ENCODE peak calls at places on chromosome 21, in eight cellular contexts. U is Karpas-422, Z is PC-3, V is mammary epithelial cell, Y is MM.1S, S is astrocyte, B is endothelial cell of umbilical vein, L is IMR-90. R is an unnamed sample.

GRCh38 chr21:25956993-25957714 is 213.4 kb downstream of the APP start:
- DNase-seq in U (no peak), Z (peak; percentile 36), V (peak; percentile 52), Y (no peak), S (peak; percentile 77), B (peak; percentile 64), L (peak; percentile 86), R (no peak)

GRCh38 chr21:28256420-28256831 is 736.3 kb downstream of the LTN1 start:
- DNase-seq in U (no peak), Z (no peak), V (no peak), Y (no peak), S (peak; percentile 63), B (no peak), L (peak; percentile 42), R (no peak)

GRCh38 chr21:34092241-34092921 is 19.0 kb downstream of the MRPS6 start:
- DNase-seq in U (no peak), Z (no peak), V (no peak), Y (no peak), S (no peak), B (peak; percentile 81), L (no peak), R (no peak)

GRCh38 chr21:16137106-16137505 is 407.3 kb downstream of the USP25 start:
- DNase-seq in U (no peak), Z (no peak), V (no peak), Y (no peak), S (peak; percentile 49), B (no peak), L (peak; percentile 8), R (no peak)

GRCh38 chr21:31879251-31879650 is 6.4 kb downstream of the HUNK start:
- DNase-seq in U (peak; percentile 22), Z (no peak), V (no peak), Y (no peak), S (no peak), B (no peak), L (no peak), R (no peak)

GRCh38 chr21:34885636-34886553 is 163.2 kb downstream of the RUNX1 start:
- DNase-seq in U (peak; percentile 59), Z (peak; percentile 42), V (no peak), Y (peak; percentile 47), S (no peak), B (peak; percentile 63), L (no peak), R (no peak)

GRCh38 chr21:17436626-17437111 is 76.2 kb upstream of the CXADR start:
- DNase-seq in U (no peak), Z (no peak), V (no peak), Y (no peak), S (no peak), B (no peak), L (no peak), R (no peak)

GRCh38 chr21:36059823-36060158 is 535 bp downstream of the SETD4 start:
- DNase-seq in U (no peak), Z (no peak), V (no peak), Y (no peak), S (no peak), B (no peak), L (no peak), R (no peak)

DNA sequence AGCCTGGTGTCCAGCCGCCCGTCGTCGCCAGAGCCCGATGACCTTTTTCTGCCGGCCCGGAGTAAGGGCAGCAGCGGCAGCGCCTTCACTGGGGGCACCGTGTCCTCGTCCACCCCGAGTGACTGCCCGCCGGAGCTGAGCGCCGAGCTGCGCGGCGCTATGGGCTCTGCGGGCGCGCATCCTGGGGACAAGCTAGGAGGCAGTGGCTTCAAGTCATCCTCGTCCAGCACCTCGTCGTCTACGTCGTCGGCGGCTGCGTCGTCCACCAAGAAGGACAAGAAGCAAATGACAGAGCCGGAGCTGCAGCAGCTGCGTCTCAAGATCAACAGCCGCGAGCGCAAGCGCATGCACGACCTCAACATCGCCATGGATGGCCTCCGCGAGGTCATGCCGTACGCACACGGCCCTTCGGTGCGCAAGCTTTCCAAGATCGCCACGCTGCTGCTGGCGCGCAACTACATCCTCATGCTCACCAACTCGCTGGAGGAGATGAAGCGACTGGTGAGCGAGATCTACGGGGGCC is 1.2 kb downstream of the OLIG2 start:
- DNase-seq in U (no peak), Z (no peak), V (no peak), Y (no peak), S (peak; percentile 12), B (no peak), L (peak; percentile 12), R (no peak)
- H3K4me3 ChIP-seq in U (no peak overlapping the region), Z (no peak overlapping the region), V (no peak overlapping the region), Y (no peak overlapping the region), S (no peak overlapping the region), B (no peak overlapping the region), L (no peak overlapping the region), R (no peak overlapping the region)

GRCh38 chr21:44557491-44558328 is 885 bp downstream of the KRTAP10-3 start:
- DNase-seq in U (no peak), Z (no peak), V (no peak), Y (no peak), S (no peak), B (no peak), L (no peak), R (no peak)

GRCh38 chr21:44556879-44557278 is 1.7 kb downstream of the KRTAP10-3 start:
- DNase-seq in U (no peak), Z (no peak), V (no peak), Y (no peak), S (no peak), B (no peak), L (no peak), R (no peak)

GRCh38 chr21:44552681-44553080 is 1.4 kb upstream of the KRTAP10-2 start:
- DNase-seq in U (no peak), Z (no peak), V (no peak), Y (no peak), S (no peak), B (no peak), L (no peak), R (no peak)

GRCh38 chr21:44552136-44552535 is 831 bp upstream of the KRTAP10-2 start:
- DNase-seq in U (no peak), Z (no peak), V (no peak), Y (no peak), S (no peak), B (no peak), L (no peak), R (no peak)

DNA sequence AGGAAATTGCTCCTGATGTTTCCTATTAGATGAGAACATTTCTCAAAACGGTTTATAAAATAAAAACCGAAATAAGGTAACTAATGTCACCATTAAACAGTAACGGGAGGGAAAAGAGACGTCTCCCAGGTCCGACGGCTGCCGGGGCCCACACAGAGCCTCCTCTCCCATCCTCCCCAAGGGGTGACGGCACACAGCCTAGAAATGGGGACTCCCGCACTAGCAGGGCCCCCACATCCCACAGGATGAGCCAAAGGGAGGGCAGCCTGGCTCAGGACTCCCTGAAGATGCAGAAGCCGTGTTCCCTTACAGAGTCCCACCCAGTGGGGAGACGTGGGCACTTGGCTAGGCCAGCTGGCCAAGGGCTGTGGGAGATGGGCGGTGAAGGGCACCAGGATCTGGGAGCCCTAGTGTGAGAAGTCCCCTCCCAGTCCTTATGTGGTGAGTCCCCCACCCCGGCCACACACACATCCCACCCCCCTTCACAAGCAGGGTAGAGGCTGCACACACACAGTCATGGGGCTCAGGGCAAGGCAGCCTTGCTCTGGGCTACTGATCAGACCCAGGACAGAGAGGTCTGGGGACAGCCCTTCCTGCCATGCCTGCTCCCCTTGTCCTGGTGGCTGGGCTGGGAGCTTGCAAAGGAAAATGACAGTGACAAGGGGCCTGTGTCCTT is 3.3 kb downstream of the KRTAP10-3 start:
- DNase-seq in U (no peak), Z (no peak), V (no peak), Y (no peak), S (no peak), B (no peak), L (no peak), R (no peak)
- H2AFZ ChIP-seq in U (no peak overlapping the region), Z (no peak overlapping the region), V (no peak overlapping the region), Y (no peak overlapping the region), S (no peak overlapping the region), B (no peak overlapping the region), L (no peak overlapping the region), R (no peak overlapping the region)

GRCh38 chr21:8988696-8989095 is 1532.7 kb upstream of the TPTE start:
- DNase-seq in U (peak; percentile 22), Z (no peak), V (no peak), Y (no peak), S (peak; percentile 42), B (no peak), L (no peak), R (no peak)

GRCh38 chr21:8990326-8991087 is 1530.9 kb upstream of the TPTE start:
- DNase-seq in U (peak; percentile 30), Z (peak; percentile 1), V (no peak), Y (no peak), S (peak; percentile 58), B (no peak), L (no peak), R (no peak)

GRCh38 chr21:8991088-8991907 is 1530.1 kb upstream of the TPTE start:
- DNase-seq in U (peak; percentile 37), Z (peak; percentile 1), V (no peak), Y (no peak), S (peak; percentile 49), B (peak; percentile 9), L (no peak), R (no peak)

GRCh38 chr21:8989261-8989882 is 1532.0 kb upstream of the TPTE start:
- DNase-seq in U (peak; percentile 41), Z (peak; percentile 1), V (no peak), Y (no peak), S (peak; percentile 49), B (peak; percentile 17), L (no peak), R (no peak)

DNA sequence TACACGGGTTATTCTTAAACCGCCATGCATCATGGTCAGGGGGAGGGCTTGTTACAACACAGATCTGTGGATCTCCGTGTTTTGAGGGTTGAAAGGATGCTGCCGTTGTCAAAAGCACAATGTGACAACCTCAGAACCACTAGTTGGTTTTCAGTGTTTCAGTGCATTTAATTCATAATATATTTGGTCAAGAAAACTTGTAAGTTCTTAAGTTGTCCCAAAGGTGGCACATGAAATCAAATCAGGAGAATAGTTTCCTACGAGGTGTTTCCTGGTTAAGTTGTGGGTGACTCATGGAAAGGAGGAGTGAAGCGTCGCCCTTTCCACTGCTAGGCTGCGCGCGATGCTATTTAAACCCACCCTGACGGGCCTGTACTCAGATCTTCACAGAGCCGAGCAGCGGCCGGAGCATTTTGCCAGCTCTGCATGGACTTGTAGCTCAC is 1531.5 kb upstream of the TPTE start:
- DNase-seq in U (peak; percentile 41), Z (peak; percentile 6), V (no peak), Y (no peak), S (peak; percentile 57), B (peak; percentile 15), L (no peak), R (no peak)
- H3K9me3 ChIP-seq in U (peaks cover 57% of the 10 kb centered on the region), Z (no peaks in the 10 kb centered on the region), V (peaks cover 54% of the 10 kb centered on the region), Y (no peaks in the 10 kb centered on the region), S (peaks cover 31% of the 10 kb centered on the region), B (peaks cover 35% of the 10 kb centered on the region), L (peaks cover 47% of the 10 kb centered on the region), R (peaks cover 33% of the 10 kb centered on the region)

GRCh38 chr21:46298083-46298412 is 11.9 kb downstream of the YBEY start:
- DNase-seq in U (no peak), Z (no peak), V (no peak), Y (no peak), S (no peak), B (peak; percentile 36), L (no peak), R (no peak)

GRCh38 chr21:46294647-46295176 is 8.6 kb downstream of the YBEY start:
- DNase-seq in U (no peak), Z (no peak), V (no peak), Y (no peak), S (peak; percentile 82), B (no peak), L (peak; percentile 68), R (no peak)

GRCh38 chr21:46295996-46296752 is 10.0 kb downstream of the YBEY start:
- DNase-seq in U (no peak), Z (no peak), V (no peak), Y (no peak), S (no peak), B (no peak), L (peak; percentile 32), R (peak; percentile 71)

GRCh38 chr21:46297311-46298082 is 11.4 kb downstream of the YBEY start:
- DNase-seq in U (no peak), Z (no peak), V (no peak), Y (no peak), S (no peak), B (peak; percentile 31), L (no peak), R (no peak)

DNA sequence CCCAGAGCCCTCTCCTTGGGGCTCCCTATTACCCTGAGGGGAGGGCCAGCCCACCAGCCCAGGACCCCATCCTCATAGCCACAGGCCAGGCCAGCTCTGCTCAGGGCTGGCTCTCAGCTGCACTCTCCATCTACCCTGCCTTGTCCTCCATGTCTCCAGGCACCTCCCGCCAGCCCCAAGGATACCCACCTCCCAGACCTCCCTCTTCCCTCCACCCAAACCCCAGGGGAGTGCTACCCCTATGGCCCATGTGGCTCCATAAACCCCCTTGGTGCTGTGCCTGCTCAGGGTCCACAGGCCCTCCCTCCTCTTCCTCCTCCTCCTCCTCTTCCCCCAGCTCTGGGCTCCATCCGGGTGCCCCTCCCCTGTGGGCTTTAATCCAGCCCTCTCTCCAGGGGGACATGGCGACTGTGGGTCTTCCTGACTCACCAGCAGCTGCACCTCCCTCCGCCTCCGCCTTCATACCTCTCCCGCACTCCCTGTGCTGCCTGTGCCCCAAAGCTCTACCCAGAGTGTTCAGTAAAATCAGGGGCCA is 9.1 kb downstream of the YBEY start:
- DNase-seq in U (no peak), Z (no peak), V (no peak), Y (no peak), S (peak; percentile 78), B (no peak), L (peak; percentile 69), R (no peak)
- H3K4me3 ChIP-seq in U (no peak overlapping the region), Z (no peak overlapping the region), V (no peak overlapping the region), Y (no peak overlapping the region), S (no peak overlapping the region), B (no peak overlapping the region), L (no peak overlapping the region), R (no peak overlapping the region)

R was measured in OCI-LY7.